ENCODE peak calls at places on chromosomes 13 and 19, in six cellular contexts. K, N, A, J, C and B are unnamed samples.

GRCh38 chr13:50030315-50030714 is 15.1 kb downstream of the KCNRG start:
- DNase-seq in J (peak; percentile 15), C (no peak), A (no peak), K (no peak), N (no peak), B (no peak)

GRCh38 chr13:31209819-31210209 is 10.0 kb downstream of the B3GLCT start:
- DNase-seq in K (no peak), N (no peak), A (no peak), C (no peak), J (no peak), B (no peak)

GRCh38 chr19:44808463-44809371 is at the start of gene BCAM:
- DNase-seq in A (peak; percentile 90), J (peak; percentile 83), N (no peak), K (peak; percentile 42), C (peak; percentile 94), B (peak; percentile 91)

GRCh38 chr13:76992548-76993001 is 694 bp downstream of the CLN5 start:
- DNase-seq in J (peak; percentile 60), N (no peak), K (peak; percentile 48), A (no peak), C (peak; percentile 53), B (no peak)

GRCh38 chr13:109156181-109156935 is 526.9 kb downstream of the MYO16 start:
- DNase-seq in J (no peak), C (peak; percentile 17), A (peak; percentile 54), K (no peak), N (peak; percentile 45), B (peak; percentile 86)

GRCh38 chr13:35957996-35958395 is 173.2 kb downstream of the DCLK1 start:
- DNase-seq in C (no peak), N (no peak), A (no peak), K (no peak), J (no peak), B (no peak)

GRCh38 chr19:35911790-35912189 is 3.7 kb upstream of the TYROBP start:
- DNase-seq in N (no peak), A (no peak), C (peak; percentile 97), K (no peak), J (no peak), B (no peak)

GRCh38 chr13:28574617-28575142 is 79.8 kb upstream of the FLT1 start:
- DNase-seq in J (no peak), K (no peak), C (no peak), N (peak; percentile 97), A (no peak), B (no peak)

GRCh38 chr19:17526922-17527321 is 15.5 kb downstream of the PGLS start:
- DNase-seq in C (no peak), A (no peak), J (no peak), K (no peak), N (no peak), B (no peak)

GRCh38 chr13:113803409-113804016 is 44.5 kb downstream of the TMEM255B start:
- DNase-seq in A (no peak), J (no peak), K (no peak), N (no peak), C (no peak), B (peak; percentile 42)

GRCh38 chr13:48576448-48576993 is 43.6 kb upstream of the RCBTB2 start:
- DNase-seq in J (no peak), N (no peak), A (no peak), C (no peak), K (no peak), B (no peak)

GRCh38 chr19:29966594-29967249 is 24.7 kb downstream of the URI1 start:
- DNase-seq in C (no peak), A (no peak), K (no peak), J (peak; percentile 8), N (no peak), B (no peak)

GRCh38 chr19:15264061-15264932 is 32.0 kb upstream of the EPHX3 start:
- DNase-seq in C (peak; percentile 64), N (peak; percentile 51), K (peak; percentile 81), J (peak; percentile 93), A (peak; percentile 75), B (peak; percentile 86)

DNA sequence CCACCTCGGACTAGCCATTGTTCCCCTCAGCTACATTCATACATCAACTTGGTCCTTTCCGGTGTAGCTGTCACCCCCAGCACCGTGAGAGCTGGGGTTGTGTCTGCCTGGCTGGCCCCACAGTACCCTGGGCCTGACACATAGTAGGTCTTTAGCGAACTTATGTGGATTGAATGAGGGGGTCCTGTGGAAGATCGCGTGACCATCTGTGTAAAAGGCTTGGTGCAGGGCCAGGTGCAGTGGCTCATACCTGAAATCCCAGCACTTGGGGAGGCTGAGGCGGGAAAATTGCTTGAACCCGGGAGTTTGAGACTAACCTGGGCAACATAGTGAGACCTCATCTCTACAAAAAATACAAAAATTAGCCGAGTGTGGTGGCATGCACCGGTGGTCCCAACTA is 2.0 kb downstream of the SMARCA4 start:
- DNase-seq in C (no peak), N (no peak), K (no peak), J (no peak), A (no peak), B (no peak)
- H3K27ac ChIP-seq in C (no peak overlapping the region), N (no peak overlapping the region), K (no peak overlapping the region), J (no peak overlapping the region), A (no peak overlapping the region), B (no peak overlapping the region)

DNA sequence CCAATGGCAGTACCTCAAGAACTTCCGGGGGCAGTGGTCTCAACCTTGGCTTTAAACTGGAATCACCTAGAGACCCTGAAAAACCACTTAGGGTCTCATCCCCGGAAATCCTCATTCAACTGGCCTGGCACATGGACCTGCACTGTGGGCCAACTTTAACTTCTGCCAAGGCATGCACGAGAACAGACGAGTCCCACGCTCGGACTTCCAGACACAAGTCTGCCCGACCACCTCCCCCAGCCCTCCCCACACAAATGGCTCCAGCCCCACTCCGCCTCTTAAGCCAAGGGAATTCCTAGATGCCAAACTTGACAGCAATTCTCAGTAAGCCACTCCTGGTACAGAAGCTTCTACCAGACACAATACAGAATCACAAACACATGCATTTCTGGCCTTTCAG is 114.0 kb downstream of the STK24 start:
- DNase-seq in J (no peak), K (no peak), A (no peak), N (no peak), C (no peak), B (no peak)
- H3K27ac ChIP-seq in J (no peak overlapping the region), K (no peak overlapping the region), A (no peak overlapping the region), N (no peak overlapping the region), C (peak overlapping the region; percentile 2), B (no peak overlapping the region)

GRCh38 chr19:46478356-46478986 is 7.1 kb upstream of the PNMA8A start:
- DNase-seq in C (no peak), A (no peak), J (peak; percentile 97), N (peak; percentile 79), K (peak; percentile 76), B (peak; percentile 67)

GRCh38 chr19:46481947-46482346 is 10.6 kb upstream of the PNMA8A start:
- DNase-seq in N (no peak), C (no peak), A (no peak), K (no peak), J (no peak), B (no peak)

GRCh38 chr19:46481187-46481586 is 9.8 kb upstream of the PNMA8A start:
- DNase-seq in J (no peak), A (no peak), C (no peak), N (no peak), K (no peak), B (no peak)

GRCh38 chr19:46482645-46483044 is 11.3 kb upstream of the PNMA8A start:
- DNase-seq in J (no peak), N (peak; percentile 27), C (no peak), A (no peak), K (no peak), B (no peak)

DNA sequence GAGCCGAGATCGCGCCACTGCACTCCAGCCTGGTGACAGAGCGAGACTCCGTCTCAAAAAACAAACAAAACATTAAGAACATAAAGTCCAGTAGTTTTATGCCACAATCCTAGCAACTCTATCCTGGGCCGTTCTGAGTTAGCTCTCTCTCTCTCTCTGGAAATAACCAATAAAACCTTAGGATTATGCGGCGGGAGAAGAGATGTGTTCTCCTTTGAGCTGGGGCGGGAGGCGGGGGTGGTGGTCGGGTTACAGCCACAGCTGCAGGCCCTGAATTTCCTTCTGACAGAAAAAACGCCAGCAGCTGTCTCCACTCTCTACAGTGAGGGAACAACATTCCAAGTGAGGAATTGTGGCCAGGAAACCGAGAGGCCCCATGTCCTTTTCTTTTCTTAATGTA is 9.0 kb upstream of the PNMA8A start:
- DNase-seq in K (no peak), N (peak; percentile 59), J (peak; percentile 71), A (no peak), C (no peak), B (no peak)
- H3K27ac ChIP-seq in K (peak overlapping the region; percentile 69), N (no peak overlapping the region), J (peak overlapping the region; percentile 82), A (peak overlapping the region; percentile 70), C (no peak overlapping the region), B (peak overlapping the region; percentile 73)

GRCh38 chr19:56084835-56085536 is 36.1 kb downstream of the ZNF787 start:
- DNase-seq in A (no peak), N (no peak), C (no peak), K (no peak), J (no peak), B (peak; percentile 61)

GRCh38 chr19:56087647-56088346 is 33.3 kb downstream of the ZNF787 start:
- DNase-seq in K (no peak), J (peak; percentile 43), C (no peak), A (no peak), N (no peak), B (peak; percentile 69)

GRCh38 chr19:56086671-56087430 is 34.2 kb downstream of the ZNF787 start:
- DNase-seq in N (no peak), A (no peak), J (peak; percentile 55), C (no peak), K (no peak), B (no peak)

GRCh38 chr19:56083668-56084067 is 37.4 kb downstream of the ZNF787 start:
- DNase-seq in J (no peak), N (no peak), A (no peak), K (no peak), C (no peak), B (no peak)

GRCh38 chr19:56085571-56086275 is 35.4 kb downstream of the ZNF787 start:
- DNase-seq in N (no peak), K (no peak), A (no peak), J (no peak), C (no peak), B (no peak)
- H3K27ac ChIP-seq in N (no peak overlapping the region), K (no peak overlapping the region), A (no peak overlapping the region), J (peak overlapping the region; percentile 9), C (no peak overlapping the region), B (no peak overlapping the region)

GRCh38 chr13:73536865-73537264 is 478.1 kb downstream of the KLF5 start:
- DNase-seq in J (no peak), N (no peak), K (no peak), C (no peak), A (no peak), B (no peak)

GRCh38 chr13:73533111-73533510 is 474.3 kb downstream of the KLF5 start:
- DNase-seq in A (no peak), K (no peak), J (no peak), N (no peak), C (no peak), B (no peak)

GRCh38 chr13:73531014-73531413 is 472.2 kb downstream of the KLF5 start:
- DNase-seq in J (no peak), C (peak; percentile 50), A (no peak), N (no peak), K (no peak), B (no peak)

GRCh38 chr13:73532582-73532981 is 473.8 kb downstream of the KLF5 start:
- DNase-seq in K (no peak), N (no peak), C (no peak), A (no peak), J (no peak), B (no peak)

GRCh38 chr13:73535341-73535740 is 476.5 kb downstream of the KLF5 start:
- DNase-seq in C (no peak), K (no peak), A (no peak), J (no peak), N (no peak), B (no peak)
- H3K27ac ChIP-seq in C (no peak overlapping the region), K (no peak overlapping the region), A (no peak overlapping the region), J (no peak overlapping the region), N (no peak overlapping the region), B (no peak overlapping the region)